ENCODE peak calls at places on chromosomes 16 and 17, in ten cellular contexts. N is H9; C is OCI-LY7; F is endothelial cell of umbilical vein; T is Calu3; L is CD4-positive, alpha-beta T cell; B is fibroblast of lung; U is SK-N-SH; Z is GM13977; D is K562. Q is an unnamed sample.

GRCh38 chr17:4476512-4477070 is 22.1 kb upstream of the SPNS2 start:
- DNase-seq in N (no peak), C (no peak), F (no peak), T (peak), L (no peak), B (no peak), U (no peak), Z (no peak), D (no peak), Q (no peak)

GRCh38 chr16:70770291-70770967 is 30.5 kb downstream of the VAC14 start:
- DNase-seq in N (no peak), C (no peak), F (no peak), T (no peak), L (no peak), B (no peak), U (no peak), Z (no peak), D (no peak), Q (no peak)

GRCh38 chr16:49465661-49466528 is 92.3 kb downstream of the C16orf78 start:
- DNase-seq in N (peak), C (no peak), F (no peak), T (no peak), L (no peak), B (no peak), U (no peak), Z (no peak), D (no peak), Q (no peak)

GRCh38 chr17:44733753-44734152 is 25.0 kb upstream of the ADAM11 start:
- DNase-seq in N (peak), C (peak), F (no peak), T (peak), L (no peak), B (no peak), U (no peak), Z (no peak), D (peak), Q (no peak)

GRCh38 chr16:13333336-13333735 is 431.9 kb downstream of the SHISA9 start:
- DNase-seq in N (no peak), C (no peak), F (no peak), T (no peak), L (no peak), B (no peak), U (no peak), Z (no peak), D (no peak), Q (no peak)

GRCh38 chr17:2502911-2503580 is 8.6 kb downstream of the METTL16 start:
- DNase-seq in N (no peak), C (no peak), F (no peak), T (no peak), L (no peak), B (no peak), U (no peak), Z (no peak), D (no peak), Q (no peak)

GRCh38 chr16:12532871-12533610 is 270.6 kb downstream of the CPPED1 start:
- DNase-seq in N (no peak), C (no peak), F (no peak), T (no peak), L (peak), B (no peak), U (no peak), Z (no peak), D (no peak), Q (no peak)

GRCh38 chr16:78284957-78285434 is 185.5 kb downstream of the WWOX start:
- DNase-seq in N (no peak), C (no peak), F (no peak), T (no peak), L (no peak), B (no peak), U (no peak), Z (no peak), D (no peak), Q (no peak)

GRCh38 chr16:50245417-50246298 is 20.7 kb upstream of the ADCY7 start:
- DNase-seq in N (no peak), C (peak), F (peak), T (peak), L (peak), B (peak), U (peak), Z (peak), D (peak), Q (peak)

GRCh38 chr16:25184771-25185170 is 32.0 kb upstream of the AQP8 start:
- DNase-seq in N (no peak), C (no peak), F (no peak), T (no peak), L (no peak), B (no peak), U (no peak), Z (no peak), D (no peak), Q (no peak)

GRCh38 chr16:56669005-56669839 is at the start of gene MT1H:
- DNase-seq in N (peak), C (no peak), F (no peak), T (no peak), L (no peak), B (no peak), U (no peak), Z (no peak), D (no peak), Q (no peak)

GRCh38 chr16:2031081-2031577 is 4.4 kb downstream of the NHERF2 start:
- DNase-seq in N (no peak), C (no peak), F (peak), T (no peak), L (no peak), B (no peak), U (no peak), Z (no peak), D (no peak), Q (no peak)

GRCh38 chr16:73232555-73233422 is 184.9 kb upstream of the ZFHX3 start:
- DNase-seq in N (peak), C (no peak), F (no peak), T (peak), L (no peak), B (peak), U (peak), Z (no peak), D (peak), Q (no peak)

GRCh38 chr17:35087731-35088646 is 24.5 kb upstream of the RFFL start:
- DNase-seq in N (no peak), C (peak), F (peak), T (peak), L (peak), B (peak), U (peak), Z (peak), D (peak), Q (no peak)

GRCh38 chr16:3152273-3153076 is 17.6 kb downstream of the ZNF213 start:
- DNase-seq in N (peak), C (peak), F (peak), T (peak), L (peak), B (peak), U (peak), Z (peak), D (peak), Q (peak)

GRCh38 chr17:81291662-81292061 is 3.4 kb downstream of the SLC38A10 start:
- DNase-seq in N (peak), C (peak), F (peak), T (peak), L (peak), B (peak), U (peak), Z (peak), D (peak), Q (peak)

GRCh38 chr17:81197409-81197795 is 25.4 kb downstream of the CEP131 start:
- DNase-seq in N (no peak), C (no peak), F (no peak), T (no peak), L (no peak), B (no peak), U (no peak), Z (no peak), D (no peak), Q (no peak)

GRCh38 chr16:81261049-81261648 is 22.7 kb downstream of the BCO1 start:
- DNase-seq in N (peak), C (peak), F (peak), T (peak), L (no peak), B (no peak), U (peak), Z (peak), D (peak), Q (no peak)

GRCh38 chr16:76956394-76956793 is 234.6 kb upstream of the MON1B start:
- DNase-seq in N (no peak), C (no peak), F (no peak), T (no peak), L (no peak), B (no peak), U (no peak), Z (no peak), D (no peak), Q (no peak)

GRCh38 chr17:53353919-53354351 is 468.8 kb upstream of the KIF2B start:
- DNase-seq in N (no peak), C (no peak), F (no peak), T (no peak), L (no peak), B (peak), U (peak), Z (no peak), D (no peak), Q (no peak)

GRCh38 chr17:18070861-18071340 is 16.8 kb upstream of the DRG2 start:
- DNase-seq in N (peak), C (no peak), F (peak), T (no peak), L (no peak), B (peak), U (no peak), Z (no peak), D (peak), Q (no peak)

GRCh38 chr16:53643474-53643873 is 60.2 kb downstream of the RPGRIP1L start:
- DNase-seq in N (no peak), C (no peak), F (no peak), T (no peak), L (no peak), B (no peak), U (no peak), Z (no peak), D (no peak), Q (no peak)

GRCh38 chr17:79077587-79077986 is 3.0 kb downstream of the ENGASE start:
- DNase-seq in N (no peak), C (no peak), F (no peak), T (no peak), L (no peak), B (no peak), U (no peak), Z (no peak), D (no peak), Q (no peak)

GRCh38 chr17:27082775-27083154 is 211.1 kb upstream of the WSB1 start:
- DNase-seq in N (no peak), C (no peak), F (no peak), T (no peak), L (no peak), B (no peak), U (no peak), Z (no peak), D (no peak), Q (no peak)

GRCh38 chr17:63356275-63356905 is 89.7 kb downstream of the CYB561 start:
- DNase-seq in N (no peak), C (no peak), F (peak), T (no peak), L (no peak), B (peak), U (no peak), Z (no peak), D (no peak), Q (no peak)

GRCh38 chr16:68681038-68681437 is 35.9 kb downstream of the CDH3 start:
- DNase-seq in N (no peak), C (no peak), F (no peak), T (no peak), L (no peak), B (no peak), U (no peak), Z (no peak), D (no peak), Q (no peak)

GRCh38 chr16:68685685-68686478 is 40.8 kb downstream of the CDH3 start:
- DNase-seq in N (no peak), C (no peak), F (no peak), T (no peak), L (no peak), B (no peak), U (no peak), Z (no peak), D (no peak), Q (no peak)

GRCh38 chr16:68689921-68690320 is 44.8 kb downstream of the CDH3 start:
- DNase-seq in N (no peak), C (no peak), F (no peak), T (no peak), L (no peak), B (no peak), U (no peak), Z (no peak), D (no peak), Q (no peak)

DNA sequence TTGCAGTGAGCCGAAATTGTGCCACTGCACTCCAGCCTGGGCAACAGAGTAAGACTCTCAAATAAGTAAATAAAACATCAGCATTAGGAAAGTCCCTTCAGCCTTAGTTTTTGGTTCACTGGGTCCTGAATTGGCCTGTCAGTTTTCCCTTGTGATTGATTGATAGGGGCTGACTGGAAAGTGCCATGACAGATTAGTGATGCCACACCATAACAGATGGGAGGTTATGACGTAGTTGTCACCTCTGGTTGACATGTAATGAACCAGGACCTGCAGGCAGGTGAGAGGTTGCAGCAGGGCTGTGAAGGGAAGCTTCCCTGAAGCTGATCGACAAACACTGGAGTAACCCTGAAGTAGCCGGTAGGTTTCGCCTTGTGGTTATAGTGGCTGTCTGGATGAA is 41.8 kb downstream of the CDH3 start:
- DNase-seq in N (no peak), C (no peak), F (no peak), T (no peak), L (no peak), B (no peak), U (no peak), Z (no peak), D (no peak), Q (no peak)
- TF ChIP-seq CTCF in N (no peak), C (no peak), F (no peak), T (no peak), L (no peak), B (no peak), U (no peak), Z (no peak), D (no peak), Q (no peak)

GRCh38 chr16:65655802-65656201 is 533.9 kb upstream of the CDH11 start:
- DNase-seq in N (no peak), C (no peak), F (no peak), T (no peak), L (no peak), B (no peak), U (no peak), Z (no peak), D (no peak), Q (no peak)
- TF ChIP-seq CTCF in N (no peak), C (no peak), F (no peak), T (no peak), L (no peak), B (no peak), U (no peak), Z (no peak), D (no peak), Q (no peak)

DNA sequence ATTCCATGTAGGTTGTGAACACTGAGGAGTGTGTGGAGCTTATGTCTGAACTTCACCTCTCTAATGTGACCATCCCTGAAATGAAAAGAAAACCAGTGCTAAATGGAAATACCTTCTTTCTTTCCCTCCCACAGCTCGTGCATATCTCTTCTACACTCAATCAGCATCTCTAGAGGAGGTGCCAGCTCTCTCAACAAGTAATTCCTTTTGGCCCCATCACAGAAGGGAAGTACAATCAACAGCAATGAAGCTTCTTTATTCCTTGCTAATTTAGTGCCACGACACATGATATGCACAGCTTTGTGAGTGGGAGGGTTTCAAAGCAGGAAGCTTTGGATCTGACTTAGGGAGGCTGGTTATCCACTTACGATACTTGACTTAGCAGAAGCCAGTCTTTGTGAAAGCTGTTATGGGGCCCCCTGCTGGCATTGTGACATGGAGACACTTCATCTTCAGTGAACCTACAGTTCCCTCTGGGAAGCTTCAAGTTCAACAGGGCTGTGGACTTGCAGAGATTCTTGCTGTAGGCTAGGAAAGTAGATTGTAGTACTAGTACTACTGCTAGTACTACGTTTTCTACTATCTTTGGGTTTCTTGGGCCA is 81.0 kb downstream of the TMEM100 start:
- DNase-seq in N (peak), C (peak), F (peak), T (peak), L (no peak), B (peak), U (peak), Z (peak), D (peak), Q (no peak)
- TF ChIP-seq CTCF in N (peak), C (peak), F (peak), T (no peak), L (peak), B (peak), U (peak), Z (peak), D (peak), Q (peak)

DNA sequence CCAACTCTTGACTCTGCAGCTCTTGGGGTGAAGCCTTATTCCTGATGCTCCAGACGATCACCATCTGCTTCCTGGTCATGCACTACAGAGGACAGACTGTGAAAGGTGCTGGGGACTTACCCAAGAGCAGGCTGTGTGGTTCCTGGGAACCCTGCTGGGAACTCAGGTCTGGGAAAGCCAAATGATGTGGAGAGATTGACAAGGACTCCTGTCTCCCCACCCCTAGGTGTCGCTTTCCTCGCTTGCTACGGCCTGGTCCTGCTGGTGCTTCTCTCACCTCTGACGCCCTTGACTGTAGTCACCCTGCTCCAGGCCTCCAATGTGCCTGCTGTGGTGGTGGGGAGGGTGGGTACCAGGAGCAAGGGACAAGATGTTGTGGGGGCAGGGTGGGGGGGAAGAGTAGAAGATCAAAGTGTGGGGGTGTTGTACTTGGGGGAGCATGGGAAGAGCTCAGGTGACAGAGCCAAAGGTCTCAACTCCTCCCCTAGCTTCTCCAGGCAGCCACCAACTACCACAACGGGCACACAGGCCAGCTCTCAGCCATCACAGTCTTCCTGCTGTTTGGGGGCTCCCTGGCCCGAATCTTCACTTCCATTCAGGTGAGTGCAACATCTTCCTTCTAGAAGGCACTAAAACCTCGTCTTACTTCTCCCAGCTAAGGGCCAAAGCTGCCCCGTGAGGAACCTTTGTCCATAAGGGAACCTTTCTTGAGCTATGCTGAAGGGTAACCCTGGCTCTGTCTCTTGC is 3.0 kb downstream of the SOX15 start:
- DNase-seq in N (peak), C (peak), F (no peak), T (peak), L (no peak), B (no peak), U (no peak), Z (no peak), D (peak), Q (no peak)
- TF ChIP-seq CTCF in N (peak), C (peak), F (no peak), T (peak), L (no peak), B (no peak), U (no peak), Z (peak), D (peak), Q (peak)

GRCh38 chr16:27700596-27700995 is 150.7 kb downstream of the KATNIP start:
- DNase-seq in N (no peak), C (no peak), F (no peak), T (no peak), L (no peak), B (no peak), U (no peak), Z (no peak), D (no peak), Q (no peak)
- TF ChIP-seq CTCF in N (no peak), C (no peak), F (no peak), T (no peak), L (no peak), B (no peak), U (no peak), Z (no peak), D (no peak), Q (no peak)

GRCh38 chr16:47109361-47109760 is 34.4 kb downstream of the NETO2 start:
- DNase-seq in N (no peak), C (no peak), F (no peak), T (no peak), L (no peak), B (no peak), U (no peak), Z (no peak), D (no peak), Q (no peak)

GRCh38 chr16:47113130-47113529 is 30.6 kb downstream of the NETO2 start:
- DNase-seq in N (no peak), C (no peak), F (no peak), T (no peak), L (no peak), B (no peak), U (no peak), Z (no peak), D (no peak), Q (no peak)

DNA sequence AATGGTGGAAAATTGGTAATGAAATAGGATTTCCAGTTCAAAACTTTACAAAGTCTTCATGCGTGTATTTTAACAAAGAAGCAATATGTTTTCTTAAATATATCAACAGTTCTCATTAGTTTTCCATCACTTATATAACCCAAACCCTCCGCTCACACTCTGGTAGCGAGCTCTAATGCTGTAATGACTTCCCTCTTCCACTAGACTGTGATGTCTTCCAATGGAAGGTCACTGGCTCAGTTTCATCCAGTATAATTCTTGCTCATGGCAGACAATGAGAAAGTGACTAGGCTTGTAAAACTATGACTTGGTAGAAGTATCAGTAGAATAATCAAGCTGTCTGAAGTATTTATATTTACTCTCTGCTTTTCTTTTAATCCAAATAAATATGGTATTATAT is 32.8 kb downstream of the NETO2 start:
- DNase-seq in N (no peak), C (peak), F (no peak), T (no peak), L (no peak), B (no peak), U (peak), Z (no peak), D (peak), Q (no peak)
- TF ChIP-seq CTCF in N (peak), C (peak), F (no peak), T (peak), L (no peak), B (no peak), U (peak), Z (no peak), D (peak), Q (no peak)

Q was measured in GM06990.